ENCODE peak calls at places on chromosomes 6 and 20, in eight cellular contexts. O is neural progenitor cell; X is brain microvascular endothelial cell; S is CD8-positive, alpha-beta memory T cell; B is Peyer's patch; Q is body of pancreas; D is left lung; T is psoas muscle. E is an unnamed sample.

GRCh38 chr6:27495386-27496135 is 22.7 kb upstream of the ZNF184 start:
- DNase-seq in Q (peak; percentile 38), T (peak; percentile 37), O (peak; percentile 81), D (no peak), B (no peak), X (peak; percentile 92), S (peak; percentile 13), E (no peak)

GRCh38 chr6:77072694-77073409 is 390.4 kb downstream of the HTR1B start:
- DNase-seq in Q (peak; percentile 40), X (no peak), D (no peak), T (no peak), S (no peak), O (no peak), B (no peak), E (no peak)

GRCh38 chr6:100121854-100122609 is 128.0 kb upstream of the MCHR2 start:
- DNase-seq in D (no peak), B (no peak), Q (no peak), X (no peak), S (no peak), T (no peak), O (no peak), E (no peak)

GRCh38 chr20:21808863-21809664 is 103.6 kb downstream of the PAX1 start:
- DNase-seq in Q (peak; percentile 43), T (peak; percentile 31), X (no peak), B (no peak), O (peak; percentile 83), D (peak; percentile 92), S (no peak), E (peak; percentile 70)

GRCh38 chr20:54062812-54063280 is 7.5 kb downstream of the BCAS1 start:
- DNase-seq in B (no peak), Q (no peak), T (no peak), O (peak; percentile 46), D (no peak), S (no peak), X (peak; percentile 8), E (no peak)

GRCh38 chr6:106974337-106974998 is at the start of gene CD24:
- DNase-seq in Q (peak; percentile 90), X (no peak), B (peak; percentile 83), S (no peak), T (no peak), D (peak; percentile 88), O (peak; percentile 89), E (peak; percentile 62)

GRCh38 chr6:117397536-117398227 is 28.1 kb downstream of the ROS1 start:
- DNase-seq in X (no peak), Q (no peak), S (no peak), O (peak; percentile 44), B (no peak), T (no peak), D (no peak), E (no peak)

GRCh38 chr6:161940519-161940918 is 666.7 kb upstream of the AGPAT4 start:
- DNase-seq in X (no peak), B (no peak), S (no peak), O (no peak), T (no peak), Q (no peak), D (no peak), E (no peak)

GRCh38 chr20:63834545-63834880 is 3.4 kb upstream of the ZBTB46 start:
- DNase-seq in Q (no peak), S (no peak), D (no peak), O (no peak), B (no peak), T (no peak), X (no peak), E (no peak)

GRCh38 chr6:1729752-1730140 is 120.0 kb downstream of the FOXC1 start:
- DNase-seq in T (no peak), B (no peak), S (no peak), D (no peak), O (no peak), X (no peak), Q (no peak), E (no peak)

GRCh38 chr6:2716926-2717700 is 33.6 kb downstream of the MYLK4 start:
- DNase-seq in O (no peak), B (no peak), Q (no peak), X (no peak), T (no peak), S (no peak), D (no peak), E (no peak)

GRCh38 chr6:48061630-48062029 is 49.4 kb downstream of the PTCHD4 start:
- DNase-seq in O (no peak), Q (no peak), D (no peak), B (no peak), T (no peak), S (no peak), X (no peak), E (no peak)

GRCh38 chr6:147178355-147178754 is 25.9 kb upstream of the STXBP5 start:
- DNase-seq in B (no peak), X (no peak), Q (no peak), S (no peak), T (no peak), D (no peak), O (no peak), E (no peak)

GRCh38 chr20:18712116-18712515 is 101.5 kb upstream of the SCP2D1 start:
- DNase-seq in B (no peak), O (no peak), X (no peak), Q (no peak), S (no peak), D (no peak), T (no peak), E (no peak)

GRCh38 chr20:53706008-53706481 is 112.4 kb upstream of the ZNF217 start:
- DNase-seq in O (no peak), X (no peak), S (no peak), T (no peak), B (no peak), Q (no peak), D (no peak), E (no peak)

GRCh38 chr6:152993431-152993830 is 9.1 kb downstream of the MTRF1L start:
- DNase-seq in O (no peak), D (no peak), S (no peak), Q (no peak), B (no peak), T (no peak), X (no peak), E (no peak)

GRCh38 chr20:44572551-44573500 is 9.6 kb upstream of the PKIG start:
- DNase-seq in B (no peak), O (no peak), Q (no peak), D (no peak), S (no peak), X (peak; percentile 67), T (peak; percentile 44), E (no peak)

GRCh38 chr6:111844921-111845320 is 28.3 kb downstream of the FYN start:
- DNase-seq in X (no peak), S (no peak), O (peak; percentile 67), Q (no peak), T (no peak), D (no peak), B (peak; percentile 40), E (no peak)

GRCh38 chr6:34459899-34460593 is 5.8 kb upstream of the PACSIN1 start:
- DNase-seq in D (no peak), B (peak; percentile 50), T (no peak), S (peak; percentile 49), O (peak; percentile 77), Q (peak; percentile 62), X (peak; percentile 39), E (no peak)

GRCh38 chr6:55868910-55869479 is 6.4 kb downstream of the BMP5 start:
- DNase-seq in D (no peak), X (peak; percentile 33), S (no peak), O (no peak), Q (no peak), B (no peak), T (no peak), E (no peak)

GRCh38 chr20:59441860-59442810 is 141.7 kb downstream of the EDN3 start:
- DNase-seq in X (no peak), S (no peak), O (no peak), D (no peak), B (no peak), T (no peak), Q (no peak), E (no peak)

GRCh38 chr6:143695106-143696059 is 17.6 kb downstream of the PHACTR2 start:
- DNase-seq in T (no peak), Q (no peak), X (no peak), D (no peak), O (no peak), B (no peak), S (no peak), E (no peak)

GRCh38 chr6:108643184-108643583 is 82.5 kb downstream of the FOXO3 start:
- DNase-seq in Q (no peak), O (no peak), B (no peak), X (no peak), D (no peak), T (no peak), S (no peak), E (no peak)
- H3K27ac ChIP-seq in Q (no peak overlapping the region), O (no peak overlapping the region), B (no peak overlapping the region), X (no peak overlapping the region), D (no peak overlapping the region), T (peak overlapping the region; percentile 24), S (no peak overlapping the region), E (no peak overlapping the region)

DNA sequence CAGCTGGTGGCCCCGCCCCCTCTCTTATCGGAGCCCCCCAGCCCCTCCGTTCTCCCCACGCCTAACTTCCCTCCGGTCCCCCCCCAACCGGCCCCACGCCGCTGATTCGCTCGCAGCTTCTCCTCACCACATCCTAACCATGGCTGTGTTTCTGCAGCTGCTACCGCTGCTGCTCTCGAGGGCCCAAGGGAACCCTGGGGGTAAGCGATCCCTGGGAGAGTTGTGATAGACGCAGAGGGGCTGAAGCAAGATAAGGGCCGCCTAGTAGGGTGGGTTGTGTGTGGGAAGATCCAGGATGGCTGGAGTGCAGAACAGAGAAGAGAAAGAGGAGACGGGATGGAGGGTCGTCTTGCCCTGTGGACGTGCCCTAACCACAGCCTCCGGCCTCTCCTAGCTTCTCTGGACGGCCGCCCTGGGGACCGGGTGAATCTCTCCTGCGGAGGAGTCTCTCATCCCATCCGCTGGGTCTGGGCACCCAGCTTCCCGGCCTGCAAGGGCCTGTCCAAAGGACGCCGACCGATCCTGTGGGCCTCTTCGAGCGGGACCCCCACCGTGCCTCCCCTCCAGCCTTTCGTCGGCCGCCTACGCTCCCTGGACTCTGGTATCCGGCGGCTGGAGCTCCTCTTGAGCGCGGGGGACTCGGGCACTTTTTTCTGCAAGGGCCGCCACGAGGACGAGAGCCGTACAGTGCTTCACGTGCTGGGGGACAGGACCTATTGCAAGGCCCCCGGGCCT is at the start of gene MPIG6B:
- DNase-seq in S (no peak), X (no peak), O (no peak), D (no peak), Q (no peak), B (no peak), T (no peak), E (no peak)
- H3K27ac ChIP-seq in S (no peak within 1 kb of the TSS), X (no peak within 1 kb of the TSS), O (no peak within 1 kb of the TSS), D (no peak within 1 kb of the TSS), Q (no peak within 1 kb of the TSS), B (no peak within 1 kb of the TSS), T (no peak within 1 kb of the TSS), E (no peak within 1 kb of the TSS)

DNA sequence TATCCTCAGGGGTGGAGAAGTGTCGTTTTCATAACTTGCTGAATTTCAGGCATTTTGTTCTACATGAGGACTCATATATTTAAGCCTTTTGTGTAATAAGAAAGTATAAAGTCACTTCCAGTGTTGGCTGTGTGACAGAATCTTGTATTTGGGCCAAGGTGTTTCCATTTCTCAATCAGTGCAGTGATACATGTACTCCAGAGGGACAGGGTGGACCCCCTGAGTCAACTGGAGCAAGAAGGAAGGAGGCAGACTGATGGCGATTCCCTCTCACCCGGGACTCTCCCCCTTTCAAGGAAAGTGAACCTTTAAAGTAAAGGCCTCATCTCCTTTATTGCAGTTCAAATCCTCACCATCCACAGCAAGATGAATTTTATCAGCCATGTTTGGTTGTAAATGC is 20.3 kb upstream of the MAPK13 start:
- DNase-seq in Q (no peak), D (no peak), O (no peak), B (no peak), S (no peak), T (peak; percentile 41), X (no peak), E (no peak)
- H3K27ac ChIP-seq in Q (no peak overlapping the region), D (no peak overlapping the region), O (no peak overlapping the region), B (peak overlapping the region; percentile 73), S (no peak overlapping the region), T (no peak overlapping the region), X (no peak overlapping the region), E (no peak overlapping the region)

GRCh38 chr6:79421001-79421411 is 116.2 kb downstream of the LCA5 start:
- DNase-seq in S (no peak), X (peak; percentile 80), D (no peak), Q (no peak), B (no peak), O (no peak), T (no peak), E (no peak)
- H3K27ac ChIP-seq in S (no peak overlapping the region), X (peak overlapping the region; percentile 90), D (no peak overlapping the region), Q (no peak overlapping the region), B (no peak overlapping the region), O (no peak overlapping the region), T (no peak overlapping the region), E (no peak overlapping the region)

E was measured in lower lobe of right lung.